ENCODE peak calls at places on chromosomes 11 and 22, in seven cellular contexts. C is transverse colon, T is A549, Q is cardiac muscle cell, X is stomach, O is cardiac fibroblast, Z is dorsolateral prefrontal cortex. W is an unnamed sample.
A peak's percentile ranks its signal among the peaks of the same experiment; 100 is the strongest.

GRCh38 chr11:8253566-8253965 is 10.1 kb downstream of the LMO1 start:
- DNase-seq in Q (no peak), C (no peak), T (no peak), Z (no peak), X (no peak), O (no peak), W (no peak)

GRCh38 chr22:20569059-20570058 is 61.9 kb downstream of the MED15 start:
- DNase-seq in C (peak; percentile 68), Q (peak; percentile 96), X (peak; percentile 71), Z (no peak), T (peak; percentile 87), O (peak; percentile 97), W (peak; percentile 96)

GRCh38 chr22:29788339-29789279 is 21.4 kb downstream of the UQCR10 start:
- DNase-seq in X (no peak), Z (no peak), C (no peak), T (no peak), Q (no peak), O (no peak), W (no peak)

GRCh38 chr22:50733521-50734342 is 4.3 kb upstream of the ACR start:
- DNase-seq in Q (peak; percentile 15), C (peak; percentile 5), O (peak; percentile 19), T (no peak), X (no peak), Z (no peak), W (no peak)

GRCh38 chr11:65579291-65579690 is 3.4 kb downstream of the EHBP1L1 start:
- DNase-seq in Q (no peak), C (peak; percentile 6), O (no peak), X (no peak), Z (no peak), T (no peak), W (no peak)

GRCh38 chr22:47337161-47337621 is 574.7 kb downstream of the TBC1D22A start:
- DNase-seq in C (peak; percentile 14), O (peak; percentile 4), X (no peak), Q (peak; percentile 79), T (peak; percentile 73), Z (no peak), W (peak; percentile 77)

GRCh38 chr22:17281026-17281809 is 62.0 kb upstream of the ADA2 start:
- DNase-seq in Q (no peak), X (no peak), T (no peak), O (peak; percentile 20), C (no peak), Z (no peak), W (no peak)

GRCh38 chr11:134503104-134503503 is 91.1 kb upstream of the B3GAT1 start:
- DNase-seq in X (peak; percentile 22), T (no peak), Z (no peak), C (no peak), Q (no peak), O (no peak), W (no peak)

GRCh38 chr11:125979521-125979920 is 33.7 kb downstream of the VSIG10L2 start:
- DNase-seq in X (no peak), O (no peak), Q (no peak), T (no peak), C (no peak), Z (no peak), W (no peak)

GRCh38 chr22:37933711-37934376 is 19.6 kb downstream of the C22orf23 start:
- DNase-seq in Q (peak; percentile 94), T (peak; percentile 84), X (peak; percentile 95), Z (peak; percentile 81), C (peak; percentile 93), O (peak; percentile 94), W (peak; percentile 95)

GRCh38 chr11:10993186-10993585 is 135.3 kb upstream of the ZBED5 start:
- DNase-seq in Z (no peak), C (no peak), X (no peak), Q (no peak), O (peak; percentile 11), T (no peak), W (peak; percentile 6)

GRCh38 chr22:30249049-30250038 is 2.8 kb upstream of the LIF start:
- DNase-seq in Z (no peak), Q (no peak), O (peak; percentile 57), C (no peak), X (no peak), T (no peak), W (no peak)

GRCh38 chr11:128689586-128689945 is 4.3 kb upstream of the FLI1 start:
- DNase-seq in T (no peak), Z (no peak), X (no peak), Q (no peak), O (no peak), C (no peak), W (no peak)

GRCh38 chr22:37018815-37019308 is 385 bp downstream of the TST start:
- DNase-seq in Z (no peak), C (peak; percentile 86), Q (peak; percentile 65), O (peak; percentile 37), T (no peak), X (peak; percentile 67), W (peak; percentile 36)

GRCh38 chr11:123472236-123472935 is 42.3 kb downstream of the GRAMD1B start:
- DNase-seq in O (no peak), Z (no peak), X (no peak), C (no peak), T (no peak), Q (no peak), W (no peak)

GRCh38 chr22:22742641-22743040 is 98.2 kb downstream of the GGTLC2 start:
- DNase-seq in C (no peak), Q (no peak), X (no peak), O (no peak), T (no peak), Z (no peak), W (no peak)

GRCh38 chr22:34096770-34097169 is 176.5 kb upstream of the LARGE1 start:
- DNase-seq in O (no peak), C (no peak), T (no peak), Z (no peak), X (no peak), Q (no peak), W (no peak)

GRCh38 chr22:24697141-24697540 is 77.4 kb downstream of the PIWIL3 start:
- DNase-seq in T (no peak), X (no peak), Q (no peak), O (no peak), Z (no peak), C (no peak), W (no peak)

GRCh38 chr11:17672469-17672868 is 46.9 kb upstream of the MYOD1 start:
- DNase-seq in T (no peak), O (no peak), C (no peak), Z (no peak), Q (no peak), X (no peak), W (no peak)

GRCh38 chr11:7495997-7496545 is 10.8 kb downstream of the OLFML1 start:
- DNase-seq in Z (no peak), C (peak; percentile 28), T (no peak), Q (no peak), X (no peak), O (no peak), W (no peak)

GRCh38 chr11:32316846-32317525 is 118.4 kb downstream of the WT1 start:
- DNase-seq in X (no peak), O (peak; percentile 38), Q (peak; percentile 43), T (no peak), Z (no peak), C (no peak), W (no peak)

GRCh38 chr11:118715837-118716260 is 36.4 kb upstream of the TREH start:
- DNase-seq in Z (no peak), Q (peak; percentile 30), C (no peak), T (no peak), X (no peak), O (no peak), W (peak; percentile 28)

GRCh38 chr11:64887234-64887756 is 8.9 kb upstream of the EHD1 start:
- DNase-seq in Z (no peak), O (no peak), X (no peak), C (no peak), T (no peak), Q (no peak), W (no peak)

GRCh38 chr11:34036456-34036855 is 15.1 kb upstream of the CAPRIN1 start:
- DNase-seq in T (no peak), Q (no peak), O (no peak), Z (no peak), C (no peak), X (no peak), W (no peak)

GRCh38 chr11:61919841-61920631 is 2.7 kb upstream of the RAB3IL1 start:
- DNase-seq in T (peak; percentile 50), Z (no peak), X (no peak), Q (no peak), C (no peak), O (no peak), W (no peak)

GRCh38 chr11:73297231-73297590 is 10.9 kb upstream of the ARHGEF17 start:
- DNase-seq in C (no peak), Z (no peak), Q (no peak), X (no peak), O (no peak), T (no peak), W (no peak)

GRCh38 chr11:43576834-43577521 is 103.6 kb upstream of the HSD17B12 start:
- DNase-seq in O (peak; percentile 62), C (no peak), X (peak; percentile 44), Q (peak; percentile 62), T (peak; percentile 66), Z (no peak), W (peak; percentile 54)

GRCh38 chr11:60265373-60266214 is 14.9 kb upstream of the MS4A4A start:
- DNase-seq in Q (peak; percentile 45), Z (no peak), O (peak; percentile 51), T (peak; percentile 28), X (no peak), C (no peak), W (peak; percentile 66)

GRCh38 chr11:8638300-8638699 is 44.2 kb downstream of the TRIM66 start:
- DNase-seq in Q (peak; percentile 47), C (no peak), T (no peak), Z (no peak), X (no peak), O (peak; percentile 64), W (no peak)

GRCh38 chr22:43289976-43290663 is 53.1 kb downstream of the SCUBE1 start:
- DNase-seq in Q (peak; percentile 53), X (no peak), Z (no peak), C (no peak), T (no peak), O (peak; percentile 23), W (peak; percentile 50)
- TF ChIP-seq CTCF in Q (peak; percentile 5), X (no peak), Z (no peak), C (no peak), T (no peak), O (no peak), W (no peak)

GRCh38 chr11:3232956-3233355 is 739 bp upstream of the MRGPRE start:
- DNase-seq in C (no peak), O (no peak), Z (no peak), X (no peak), Q (no peak), T (no peak), W (no peak)
- TF ChIP-seq CTCF in C (no peak), O (no peak), Z (no peak), X (no peak), Q (no peak), T (no peak), W (no peak)

DNA sequence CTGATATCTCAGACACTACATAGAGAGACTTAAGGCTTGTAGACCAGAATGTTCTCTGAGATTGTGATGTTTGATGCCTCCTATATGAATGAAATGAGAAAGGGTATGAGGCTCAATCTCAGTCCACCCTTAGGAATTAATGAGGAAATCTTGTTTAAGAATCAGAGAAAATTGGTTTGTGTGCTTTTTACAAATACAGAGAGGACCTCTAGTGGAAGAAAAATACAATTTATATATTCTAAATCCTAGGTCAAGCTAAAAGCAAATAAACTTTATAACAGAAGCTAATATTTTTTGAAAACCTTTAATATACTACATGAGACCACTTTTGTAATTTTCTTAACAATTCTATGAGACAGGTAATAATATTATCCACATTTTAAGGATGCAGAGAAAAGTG is 5.0 kb upstream of the OR52H1 start:
- DNase-seq in X (no peak), T (no peak), Z (no peak), O (no peak), C (no peak), Q (no peak), W (no peak)
- TF ChIP-seq CTCF in X (no peak), T (peak; percentile 32), Z (peak; percentile 46), O (peak; percentile 11), C (no peak), Q (peak; percentile 10), W (peak; percentile 30)

GRCh38 chr11:74487875-74488274 is 5.6 kb downstream of the LIPT2 start:
- DNase-seq in Z (no peak), Q (no peak), O (peak; percentile 24), X (no peak), C (no peak), T (no peak), W (peak; percentile 31)
- TF ChIP-seq CTCF in Z (no peak), Q (peak; percentile 8), O (peak; percentile 33), X (no peak), C (no peak), T (peak; percentile 30), W (peak; percentile 16)

W was measured in MCF 10A.